ENCODE peak calls at places on chromosomes 16 and 17, in four cellular contexts. D, N, B and C are unnamed samples.

GRCh38 chr16:50425648-50426047 is 56.9 kb upstream of the BRD7 start:
- DNase-seq in D (no peak), N (no peak), B (no peak), C (no peak)

GRCh38 chr16:13112639-13113038 is 211.2 kb downstream of the SHISA9 start:
- DNase-seq in D (no peak), N (no peak), B (no peak), C (no peak)

GRCh38 chr16:75660321-75660720 is 12.7 kb downstream of the TERF2IP start:
- DNase-seq in D (no peak), N (no peak), B (no peak), C (no peak)

GRCh38 chr16:59632266-59632855 is 898.2 kb upstream of the GOT2 start:
- DNase-seq in D (no peak), N (no peak), B (no peak), C (peak)

GRCh38 chr17:43536236-43537088 is 9.7 kb downstream of the ETV4 start:
- DNase-seq in D (no peak), N (no peak), B (no peak), C (peak)

GRCh38 chr17:61416211-61416539 is 16.5 kb downstream of the TBX2 start:
- DNase-seq in D (no peak), N (peak), B (no peak), C (no peak)

GRCh38 chr17:65797809-65798208 is 236.4 kb upstream of the AXIN2 start:
- DNase-seq in D (no peak), N (no peak), B (no peak), C (no peak)

GRCh38 chr16:77570574-77570973 is 135.7 kb upstream of the ADAMTS18 start:
- DNase-seq in D (no peak), N (no peak), B (no peak), C (no peak)

GRCh38 chr17:66527335-66527734 is 224.9 kb downstream of the PRKCA start:
- DNase-seq in D (no peak), N (no peak), B (no peak), C (no peak)

GRCh38 chr17:50205111-50205821 is 3.8 kb upstream of the COL1A1 start:
- DNase-seq in D (peak), N (no peak), B (no peak), C (no peak)
- H3K27ac ChIP-seq in D (peak), N (no peak), B (no peak), C (peak)

GRCh38 chr17:76121932-76122383 is 18.4 kb upstream of the EXOC7 start:
- DNase-seq in D (no peak), N (peak), B (no peak), C (no peak)
- H3K4me3 ChIP-seq in D (peak), N (peak), B (no peak), C (peak)

GRCh38 chr17:4540224-4541040 is 14.8 kb downstream of the MYBBP1A start:
- DNase-seq in D (no peak), N (peak), B (no peak), C (no peak)
- TF ChIP-seq CTCF in D (no peak), N (no peak), B (no peak), C (peak)

DNA sequence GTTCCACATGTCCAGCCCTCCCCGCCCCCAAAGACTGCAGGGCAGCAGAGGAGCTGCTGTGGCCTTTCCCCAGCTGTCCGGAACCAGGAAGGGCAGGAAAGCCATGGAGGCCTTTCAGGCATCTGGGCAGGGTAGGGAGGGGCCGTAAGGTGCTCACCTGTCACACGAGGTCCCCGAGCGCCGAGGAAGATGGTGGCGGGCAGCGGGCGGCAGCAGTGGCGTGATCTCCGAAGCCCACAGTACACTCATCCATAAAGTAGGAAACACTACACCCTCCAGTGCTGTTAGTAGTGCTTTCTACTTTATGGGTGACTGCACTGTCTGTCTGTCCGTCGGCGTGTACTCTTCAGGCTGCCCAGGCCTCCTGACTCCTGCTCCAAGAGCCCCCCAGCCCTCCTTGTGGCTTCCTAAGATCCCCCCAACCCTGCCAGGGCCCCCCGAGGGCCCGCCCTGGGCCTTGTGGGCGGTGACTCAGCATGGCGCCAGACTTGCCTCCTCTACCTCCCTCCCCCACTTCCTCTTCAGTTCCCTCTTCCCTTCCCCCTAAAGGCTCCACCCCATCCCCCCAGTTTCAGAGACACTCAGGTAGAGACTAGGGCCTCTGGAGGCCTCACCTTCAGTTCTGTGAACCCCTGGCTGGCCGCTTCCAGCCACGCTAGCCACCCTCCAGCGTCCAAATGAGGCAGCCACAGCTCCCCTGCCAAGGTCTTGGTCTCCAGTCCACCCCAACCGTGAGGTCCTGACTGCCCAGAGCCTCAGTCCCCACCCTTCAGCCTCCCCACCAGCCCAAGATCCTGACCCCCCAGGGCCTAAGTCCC is 2.6 kb upstream of the TSPOAP1 start:
- DNase-seq in D (no peak), N (peak), B (no peak), C (no peak)
- H3K27ac ChIP-seq in D (no peak), N (peak), B (no peak), C (no peak)

DNA sequence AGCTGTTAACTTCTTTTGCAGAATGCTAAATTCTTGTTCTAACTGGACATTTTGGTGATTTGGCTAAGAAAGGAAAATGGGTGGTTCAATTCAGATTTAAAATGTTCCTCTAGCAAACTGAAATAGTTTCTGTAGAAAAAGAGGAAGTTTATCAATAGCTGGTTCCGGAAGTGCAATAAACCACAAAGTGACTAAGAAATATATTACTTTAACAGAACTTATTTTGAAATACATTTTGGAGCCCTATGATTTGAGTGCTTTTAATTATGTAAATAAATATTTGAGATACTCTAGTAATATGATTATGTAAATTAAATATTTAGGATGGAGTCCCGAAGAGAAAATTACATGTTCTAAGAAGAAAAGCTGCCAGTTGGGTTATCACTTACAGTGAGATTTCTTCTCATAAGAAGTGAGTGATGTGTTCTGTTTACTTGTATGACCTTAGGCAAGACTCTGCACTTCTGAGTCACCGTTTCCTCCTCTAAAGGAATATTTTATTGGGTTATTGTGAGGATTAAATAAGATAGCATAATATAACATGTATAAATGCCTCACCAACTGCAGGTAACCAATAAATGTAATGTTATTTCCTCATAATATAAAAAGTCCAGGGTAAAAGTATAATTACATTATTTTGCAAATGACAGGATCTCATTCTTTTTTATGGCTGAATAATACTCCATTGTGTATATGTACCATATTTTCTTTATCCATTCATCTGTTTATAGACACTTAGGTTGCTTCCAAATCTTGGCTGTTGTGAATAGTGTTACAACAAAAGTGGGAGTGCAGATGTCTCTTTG is at the start of gene EVI2B:
- DNase-seq in D (no peak), N (no peak), B (no peak), C (peak)
- H3K4me3 ChIP-seq in D (no peak), N (peak), B (no peak), C (peak)

GRCh38 chr16:51982715-51983680 is 563.9 kb downstream of the TOX3 start:
- DNase-seq in D (no peak), N (no peak), B (peak), C (peak)
- TF ChIP-seq CTCF in D (peak), N (no peak), B (peak), C (peak)

GRCh38 chr16:10827691-10828341 is 9.2 kb upstream of the TVP23A start:
- DNase-seq in D (peak), N (peak), B (no peak), C (peak)
- H3K27ac ChIP-seq in D (peak), N (peak), B (no peak), C (no peak)

GRCh38 chr17:3512512-3513171 is 36.8 kb downstream of the ASPA start:
- DNase-seq in D (peak), N (no peak), B (no peak), C (peak)
- H3K4me3 ChIP-seq in D (no peak), N (no peak), B (no peak), C (peak)

DNA sequence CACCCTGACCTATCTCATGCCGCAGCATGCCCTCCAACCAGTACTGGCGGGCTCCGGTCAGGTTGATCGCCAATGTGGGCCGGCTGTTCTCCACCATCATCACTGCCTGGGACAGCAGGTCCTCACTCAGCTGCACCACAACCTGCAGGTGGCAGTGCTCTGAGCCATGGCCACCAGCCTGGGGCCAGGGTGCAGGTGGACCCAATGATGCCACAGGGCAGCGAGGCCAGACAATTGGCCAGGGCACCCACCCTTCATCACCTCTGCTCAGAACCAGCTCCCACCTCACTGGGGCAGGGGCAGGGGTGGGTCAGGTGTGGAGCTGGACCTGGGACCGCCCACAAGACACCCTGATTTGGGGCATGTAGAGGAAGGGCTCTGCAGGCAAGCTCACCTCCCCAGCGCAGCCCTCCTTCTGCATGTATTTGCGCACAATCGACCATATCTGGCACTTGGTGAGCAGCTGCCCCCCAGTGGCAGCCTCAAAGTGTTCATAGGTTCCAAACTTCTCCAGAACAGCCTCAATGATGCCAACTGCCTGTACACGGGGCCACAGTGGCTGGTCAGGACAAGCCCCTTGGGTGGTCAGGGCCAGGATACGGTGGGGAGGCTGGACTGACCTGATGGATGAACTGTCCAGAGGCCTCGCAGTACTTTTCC is 4.2 kb downstream of the MATCAP1 start:
- DNase-seq in D (no peak), N (no peak), B (no peak), C (no peak)
- TF ChIP-seq CTCF in D (no peak), N (no peak), B (peak), C (peak)

DNA sequence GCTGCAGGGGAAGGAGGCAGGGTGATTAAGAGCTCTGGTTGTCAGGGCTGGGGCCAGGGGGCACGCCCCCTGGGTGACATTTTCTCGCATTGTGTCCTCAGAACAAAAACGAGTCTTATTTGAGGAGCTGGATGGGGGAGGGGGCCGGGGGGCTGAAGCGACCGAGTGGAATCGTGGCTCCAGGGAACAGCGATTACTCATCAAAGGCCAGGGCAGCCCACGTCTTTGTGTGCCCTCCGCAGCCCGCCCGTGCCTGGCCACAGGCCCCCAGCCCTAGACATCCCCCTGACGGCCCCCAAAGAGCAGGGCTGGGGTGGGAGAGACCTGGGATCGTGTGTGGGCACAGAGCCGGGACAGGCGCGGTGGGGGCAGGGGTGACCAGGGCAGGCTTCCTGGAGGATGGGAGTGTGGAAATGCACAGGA is 23.8 kb upstream of the PHB1 start:
- DNase-seq in D (no peak), N (no peak), B (no peak), C (no peak)
- H3K27ac ChIP-seq in D (no peak), N (no peak), B (no peak), C (no peak)